ENCODE peak calls at places on chromosome 1, in eight cellular contexts. U is transverse colon, G is GM20000, O is prostate gland, P is AG04449, T is RWPE1, V is cardiac muscle cell, X is ovary. J is an unnamed sample.

GRCh38 chr1:83573776-83574175 is 425.2 kb downstream of the TTLL7 start:
- DNase-seq in U (no peak), G (no peak), O (no peak), P (no peak), T (no peak), V (no peak), X (no peak), J (no peak)

GRCh38 chr1:111503585-111504060 is at the start of the genes ADORA3 and TMIGD3:
- DNase-seq in U (peak; percentile 41), G (peak; percentile 31), O (no peak), P (no peak), T (no peak), V (no peak), X (no peak), J (no peak)

GRCh38 chr1:99661780-99662179 is 15.9 kb downstream of the PALMD start:
- DNase-seq in U (no peak), G (no peak), O (no peak), P (no peak), T (no peak), V (peak; percentile 70), X (no peak), J (no peak)

GRCh38 chr1:54126271-54126815 is 26.5 kb downstream of the CDCP2 start:
- DNase-seq in U (no peak), G (no peak), O (no peak), P (no peak), T (no peak), V (no peak), X (no peak), J (no peak)

GRCh38 chr1:214638997-214639396 is 36.0 kb downstream of the CENPF start:
- DNase-seq in U (no peak), G (no peak), O (no peak), P (no peak), T (no peak), V (no peak), X (no peak), J (no peak)

GRCh38 chr1:108598340-108598739 is 38.4 kb downstream of the EEIG2 start:
- DNase-seq in U (no peak), G (no peak), O (no peak), P (no peak), T (no peak), V (no peak), X (no peak), J (no peak)

GRCh38 chr1:21324368-21325137 is 34.3 kb upstream of the ECE1 start:
- DNase-seq in U (peak; percentile 83), G (peak; percentile 72), O (peak; percentile 82), P (no peak), T (peak; percentile 83), V (peak; percentile 88), X (peak; percentile 81), J (peak; percentile 84)

GRCh38 chr1:98045211-98046030 is 124.6 kb upstream of the DPYD start:
- DNase-seq in U (no peak), G (peak; percentile 18), O (no peak), P (no peak), T (peak; percentile 13), V (peak; percentile 71), X (no peak), J (no peak)

GRCh38 chr1:197733324-197733723 is 42.0 kb downstream of the DENND1B start:
- DNase-seq in U (no peak), G (no peak), O (no peak), P (no peak), T (no peak), V (no peak), X (no peak), J (no peak)

GRCh38 chr1:219446288-219446687 is 166.6 kb downstream of the ZC3H11B start:
- DNase-seq in U (no peak), G (no peak), O (no peak), P (no peak), T (no peak), V (no peak), X (no peak), J (no peak)

GRCh38 chr1:192629602-192630001 is 6.3 kb upstream of the RGS13 start:
- DNase-seq in U (no peak), G (no peak), O (no peak), P (no peak), T (no peak), V (no peak), X (no peak), J (no peak)

GRCh38 chr1:152179566-152179965 is 20.5 kb upstream of the RPTN start:
- DNase-seq in U (no peak), G (no peak), O (no peak), P (no peak), T (no peak), V (peak; percentile 21), X (no peak), J (no peak)

GRCh38 chr1:26540346-26540745 is 10.8 kb downstream of the RPS6KA1 start:
- DNase-seq in U (no peak), G (no peak), O (no peak), P (no peak), T (no peak), V (no peak), X (no peak), J (no peak)

GRCh38 chr1:26541431-26541815 is 11.9 kb downstream of the RPS6KA1 start:
- DNase-seq in U (no peak), G (no peak), O (no peak), P (no peak), T (no peak), V (no peak), X (no peak), J (no peak)

GRCh38 chr1:26542781-26543443 is 13.4 kb downstream of the RPS6KA1 start:
- DNase-seq in U (no peak), G (peak; percentile 36), O (no peak), P (no peak), T (no peak), V (no peak), X (no peak), J (no peak)

GRCh38 chr1:26543444-26543835 is 13.9 kb downstream of the RPS6KA1 start:
- DNase-seq in U (no peak), G (no peak), O (no peak), P (no peak), T (no peak), V (no peak), X (no peak), J (no peak)

GRCh38 chr1:26541816-26542711 is 12.5 kb downstream of the RPS6KA1 start:
- DNase-seq in U (peak; percentile 81), G (peak; percentile 88), O (peak; percentile 46), P (no peak), T (peak; percentile 47), V (peak; percentile 98), X (peak; percentile 26), J (peak; percentile 45)
- TF ChIP-seq CTCF in U (peak; percentile 57), G (peak; percentile 33), O (no peak), P (peak; percentile 33), T (no peak), V (peak; percentile 46), X (no peak), J (no peak)

DNA sequence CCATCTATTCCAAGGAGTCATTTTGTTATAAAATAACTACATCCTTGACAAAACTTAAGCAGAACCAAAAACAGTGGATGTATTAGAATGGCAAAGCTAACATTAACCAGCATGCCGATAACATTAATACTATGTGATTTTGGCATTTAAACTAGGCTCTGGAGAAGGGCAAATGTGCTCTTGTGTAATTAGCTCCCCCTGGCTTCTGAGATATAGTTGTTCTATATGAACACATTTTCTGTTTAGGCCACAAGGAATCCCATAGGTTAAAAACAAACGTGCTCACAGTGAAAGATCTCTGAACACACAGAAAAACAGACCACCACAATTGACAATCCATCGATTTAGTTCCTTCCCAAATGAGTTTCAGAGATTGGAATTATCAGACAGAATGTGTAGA is 57.4 kb upstream of the TARS2 start:
- DNase-seq in U (no peak), G (peak; percentile 26), O (no peak), P (no peak), T (peak; percentile 19), V (peak; percentile 40), X (no peak), J (no peak)
- TF ChIP-seq CTCF in U (no peak), G (peak; percentile 11), O (no peak), P (no peak), T (no peak), V (peak; percentile 33), X (no peak), J (peak; percentile 38)

GRCh38 chr1:77031101-77031662 is 163.9 kb downstream of the ST6GALNAC5 start:
- DNase-seq in U (no peak), G (peak; percentile 7), O (no peak), P (peak; percentile 33), T (peak; percentile 21), V (peak; percentile 35), X (no peak), J (no peak)
- TF ChIP-seq CTCF in U (no peak), G (no peak), O (no peak), P (no peak), T (no peak), V (no peak), X (peak; percentile 17), J (no peak)

GRCh38 chr1:82064701-82065100 is 264.0 kb downstream of the ADGRL2 start:
- DNase-seq in U (no peak), G (no peak), O (no peak), P (no peak), T (no peak), V (peak; percentile 7), X (no peak), J (no peak)

GRCh38 chr1:82065917-82066316 is 265.2 kb downstream of the ADGRL2 start:
- DNase-seq in U (no peak), G (no peak), O (no peak), P (no peak), T (no peak), V (no peak), X (peak; percentile 11), J (no peak)

GRCh38 chr1:82062206-82062605 is 261.5 kb downstream of the ADGRL2 start:
- DNase-seq in U (no peak), G (no peak), O (no peak), P (no peak), T (no peak), V (no peak), X (no peak), J (no peak)

GRCh38 chr1:82059931-82060330 is 259.2 kb downstream of the ADGRL2 start:
- DNase-seq in U (no peak), G (no peak), O (no peak), P (no peak), T (no peak), V (no peak), X (no peak), J (no peak)
- TF ChIP-seq CTCF in U (no peak), G (no peak), O (no peak), P (no peak), T (no peak), V (no peak), X (no peak), J (no peak)